ENCODE peak calls at places on chromosomes 4 and X, in five cellular contexts. C, U, S, P and Q are unnamed samples. For H3K4me1, the result is how much of the 10 kb centered on the place peaks cover.

GRCh38 chr4:53671757-53672156 is 80.5 kb upstream of the LNX1 start:
- DNase-seq in C (no peak), U (no peak), S (no peak), P (no peak), Q (no peak)

GRCh38 chr4:97003715-97004114 is 1139.6 kb downstream of the STPG2 start:
- DNase-seq in C (no peak), U (no peak), S (no peak), P (no peak), Q (no peak)

GRCh38 chr4:73589261-73589847 is 30.9 kb downstream of the RASSF6 start:
- DNase-seq in C (no peak), U (no peak), S (no peak), P (peak), Q (no peak)

GRCh38 chr4:52838729-52839722 is 23.1 kb upstream of the RASL11B start:
- DNase-seq in C (peak), U (no peak), S (no peak), P (no peak), Q (no peak)

GRCh38 chrX:82219129-82219528 is 1017.2 kb downstream of the SH3BGRL start:
- DNase-seq in C (no peak), U (no peak), S (no peak), P (no peak), Q (no peak)

GRCh38 chr4:168524006-168524405 is 27.2 kb downstream of the PALLD start:
- DNase-seq in C (no peak), U (no peak), S (no peak), P (no peak), Q (no peak)

GRCh38 chr4:122619583-122619982 is 1.3 kb downstream of the IL21 start:
- DNase-seq in C (no peak), U (no peak), S (no peak), P (no peak), Q (no peak)

GRCh38 chrX:54640721-54641120 is 110.7 kb downstream of the GNL3L start:
- DNase-seq in C (no peak), U (no peak), S (no peak), P (no peak), Q (peak)

GRCh38 chrX:40055495-40055894 is 42.3 kb downstream of the BCOR start:
- DNase-seq in C (no peak), U (no peak), S (no peak), P (no peak), Q (no peak)

GRCh38 chrX:19046343-19047215 is 62.7 kb upstream of the PHKA2 start:
- DNase-seq in C (no peak), U (peak), S (no peak), P (no peak), Q (no peak)

GRCh38 chrX:123425904-123426303 is 241.8 kb downstream of the GRIA3 start:
- DNase-seq in C (peak), U (no peak), S (peak), P (no peak), Q (no peak)

GRCh38 chrX:489805-490204 is 103.1 kb upstream of the PPP2R3B start:
- DNase-seq in C (no peak), U (no peak), S (no peak), P (no peak), Q (no peak)

GRCh38 chrX:150316564-150316963 is 46.6 kb upstream of the MAMLD1 start:
- DNase-seq in C (no peak), U (no peak), S (no peak), P (no peak), Q (no peak)

GRCh38 chr4:124227979-124228378 is 484.6 kb downstream of the ANKRD50 start:
- DNase-seq in C (no peak), U (no peak), S (no peak), P (no peak), Q (no peak)

GRCh38 chr4:74376888-74377483 is 12.0 kb downstream of the EREG start:
- DNase-seq in C (no peak), U (peak), S (no peak), P (no peak), Q (no peak)

GRCh38 chr4:64158648-64159326 is 250.5 kb downstream of the TECRL start:
- DNase-seq in C (no peak), U (peak), S (peak), P (peak), Q (no peak)

GRCh38 chr4:54100607-54101189 is 735 bp downstream of the GSX2 start:
- DNase-seq in C (no peak), U (no peak), S (no peak), P (no peak), Q (no peak)

GRCh38 chr4:89277412-89277811 is 30.2 kb downstream of the GPRIN3 start:
- DNase-seq in C (no peak), U (peak), S (no peak), P (no peak), Q (no peak)

GRCh38 chr4:828641-829271 is 2.8 kb upstream of the CPLX1 start:
- DNase-seq in C (no peak), U (peak), S (no peak), P (no peak), Q (no peak)

GRCh38 chrX:119942831-119943184 is 743 bp downstream of the NKAP start:
- DNase-seq in C (no peak), U (peak), S (no peak), P (no peak), Q (no peak)

GRCh38 chrX:68832101-68832416 is 3.2 kb downstream of the EFNB1 start:
- DNase-seq in C (peak), U (no peak), S (peak), P (peak), Q (no peak)

GRCh38 chr4:89929425-89930272 is 35.0 kb downstream of the MMRN1 start:
- DNase-seq in C (no peak), U (no peak), S (no peak), P (no peak), Q (no peak)

GRCh38 chr4:26762650-26763049 is 98.0 kb upstream of the STIM2 start:
- DNase-seq in C (no peak), U (no peak), S (no peak), P (no peak), Q (no peak)

GRCh38 chr4:5758741-5759140 is 47.7 kb downstream of the EVC start:
- DNase-seq in C (no peak), U (peak), S (no peak), P (no peak), Q (no peak)

GRCh38 chr4:139278956-139279722 is 886 bp downstream of the MGARP start:
- DNase-seq in C (peak), U (no peak), S (no peak), P (no peak), Q (no peak)

GRCh38 chrX:39065051-39065871 is 264.0 kb downstream of the MID1IP1 start:
- DNase-seq in C (no peak), U (no peak), S (no peak), P (no peak), Q (no peak)

GRCh38 chr4:128241425-128241913 is 46.1 kb downstream of the PGRMC2 start:
- DNase-seq in C (no peak), U (peak), S (no peak), P (no peak), Q (peak)

GRCh38 chrX:23515028-23515427 is 152.3 kb upstream of the PRDX4 start:
- DNase-seq in C (no peak), U (no peak), S (no peak), P (no peak), Q (no peak)

GRCh38 chr4:78014889-78015886 is 41.9 kb upstream of the FRAS1 start:
- DNase-seq in C (no peak), U (no peak), S (no peak), P (no peak), Q (no peak)

GRCh38 chr4:30667919-30668318 is 52.2 kb upstream of the PCDH7 start:
- DNase-seq in C (no peak), U (no peak), S (no peak), P (no peak), Q (no peak)

GRCh38 chr4:38075370-38076152 is 115.4 kb downstream of the PTTG2 start:
- DNase-seq in C (no peak), U (peak), S (no peak), P (no peak), Q (no peak)

GRCh38 chr4:38077791-38078489 is 117.7 kb downstream of the PTTG2 start:
- DNase-seq in C (no peak), U (no peak), S (no peak), P (no peak), Q (no peak)

GRCh38 chr4:38078590-38079381 is 118.6 kb downstream of the PTTG2 start:
- DNase-seq in C (no peak), U (peak), S (no peak), P (no peak), Q (no peak)

GRCh38 chr4:38073596-38074234 is 113.5 kb downstream of the PTTG2 start:
- DNase-seq in C (no peak), U (no peak), S (no peak), P (no peak), Q (no peak)

GRCh38 chr4:38076153-38076669 is 116.0 kb downstream of the PTTG2 start:
- DNase-seq in C (no peak), U (no peak), S (no peak), P (no peak), Q (no peak)
- H3K4me1 ChIP-seq in C (under half), U (under half), S (under half), P (under half), Q (under half)

DNA sequence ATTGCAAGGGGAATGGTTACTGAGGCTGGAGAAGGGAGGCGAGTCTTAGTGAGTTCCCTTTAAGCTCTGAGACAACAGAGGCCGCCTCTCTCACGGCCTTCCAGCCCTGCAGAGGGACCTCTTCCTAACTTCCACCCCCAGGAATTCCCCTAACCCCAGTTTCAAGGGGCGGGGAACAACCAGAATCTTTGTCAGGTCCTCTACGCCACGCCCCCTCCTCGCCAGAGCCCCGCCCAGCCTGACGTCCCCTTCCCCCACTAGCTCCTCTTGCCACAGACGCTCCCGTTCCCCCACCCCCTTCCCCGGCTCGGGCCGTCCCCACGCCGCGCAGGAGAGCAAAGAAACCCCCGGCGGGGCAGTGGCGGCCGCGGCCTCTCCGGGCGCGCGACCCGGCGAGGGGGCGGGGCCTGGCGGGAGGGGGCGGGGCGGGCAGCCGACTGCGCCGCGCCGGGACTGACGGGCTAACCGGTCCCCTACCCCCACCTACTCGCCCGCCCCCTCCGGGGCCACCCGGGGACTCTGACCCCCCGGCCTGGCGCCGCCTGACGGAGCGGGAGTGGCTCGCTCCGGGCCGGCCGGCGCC is 12.2 kb upstream of the TMEM156 start:
- DNase-seq in C (peak), U (peak), S (peak), P (peak), Q (peak)
- TF ChIP-seq POLR2A in C (no peak), U (no peak), S (no peak), P (no peak), Q (no peak)

GRCh38 chr4:152666946-152667345 is 12.9 kb downstream of the TMEM154 start:
- DNase-seq in C (no peak), U (no peak), S (no peak), P (no peak), Q (no peak)
- H3K4me1 ChIP-seq in C (under half), U (under half), S (under half), P (under half), Q (under half)

GRCh38 chr4:153486281-153487151 is 20.4 kb downstream of the TMEM131L start:
- DNase-seq in C (no peak), U (peak), S (peak), P (no peak), Q (peak)

GRCh38 chr4:153490985-153491483 is 24.9 kb downstream of the TMEM131L start:
- DNase-seq in C (no peak), U (no peak), S (no peak), P (no peak), Q (no peak)

GRCh38 chr4:153488006-153488718 is 22.0 kb downstream of the TMEM131L start:
- DNase-seq in C (no peak), U (no peak), S (no peak), P (peak), Q (no peak)

GRCh38 chr4:153489856-153490558 is 23.8 kb downstream of the TMEM131L start:
- DNase-seq in C (no peak), U (no peak), S (no peak), P (no peak), Q (no peak)

GRCh38 chr4:153488719-153489384 is 22.7 kb downstream of the TMEM131L start:
- DNase-seq in C (no peak), U (no peak), S (no peak), P (peak), Q (peak)
- TF ChIP-seq POLR2A in C (no peak), U (no peak), S (no peak), P (no peak), Q (no peak)

GRCh38 chr4:72243641-72244040 is 211.8 kb downstream of the NPFFR2 start:
- DNase-seq in C (no peak), U (no peak), S (no peak), P (no peak), Q (no peak)
- H3K4me1 ChIP-seq in C (under half), U (under half), S (under half), P (under half), Q (under half)

DNA sequence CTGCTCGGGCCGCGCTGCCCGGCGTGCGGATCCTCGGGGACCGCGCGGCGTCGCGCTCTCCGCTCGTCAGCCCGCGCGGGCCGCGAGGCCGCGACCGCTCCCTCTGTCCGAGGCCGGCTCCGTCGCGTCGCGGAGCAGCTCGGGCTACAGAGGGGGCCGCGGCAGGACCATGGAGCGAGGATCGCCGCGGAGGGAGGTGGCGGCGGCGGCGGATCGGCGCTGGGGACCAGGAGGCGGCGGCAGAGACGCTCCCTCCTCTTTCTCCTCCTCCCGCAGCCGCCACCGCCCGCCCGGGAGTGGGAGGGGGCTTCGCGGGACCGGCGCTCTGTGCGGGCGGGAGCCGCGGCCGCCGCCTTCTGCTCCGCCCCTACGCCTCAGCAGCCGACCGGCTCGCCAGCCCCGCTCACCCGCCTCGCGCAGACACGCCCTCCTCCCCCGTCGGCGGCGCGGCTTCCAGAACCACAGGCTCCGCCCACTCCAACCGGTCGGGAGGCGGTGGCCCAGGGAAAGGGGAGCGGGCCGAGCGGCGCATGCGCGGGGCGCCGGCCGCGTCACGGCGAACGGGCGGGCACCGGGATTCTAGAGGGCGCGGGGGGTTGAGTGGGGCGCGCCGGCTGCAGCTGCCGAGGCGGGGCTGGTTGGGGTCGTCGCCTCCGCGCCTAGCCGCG is at the start of gene CASK:
- DNase-seq in C (peak), U (peak), S (peak), P (peak), Q (peak)
- TF ChIP-seq POLR2A in C (peak), U (peak), S (peak), P (peak), Q (no peak)

GRCh38 chrX:118534716-118535493 is 39.3 kb downstream of the DOCK11 start:
- DNase-seq in C (no peak), U (no peak), S (no peak), P (no peak), Q (no peak)
- H3K4me1 ChIP-seq in C (under half), U (under half), S (under half), P (under half), Q (under half)

DNA sequence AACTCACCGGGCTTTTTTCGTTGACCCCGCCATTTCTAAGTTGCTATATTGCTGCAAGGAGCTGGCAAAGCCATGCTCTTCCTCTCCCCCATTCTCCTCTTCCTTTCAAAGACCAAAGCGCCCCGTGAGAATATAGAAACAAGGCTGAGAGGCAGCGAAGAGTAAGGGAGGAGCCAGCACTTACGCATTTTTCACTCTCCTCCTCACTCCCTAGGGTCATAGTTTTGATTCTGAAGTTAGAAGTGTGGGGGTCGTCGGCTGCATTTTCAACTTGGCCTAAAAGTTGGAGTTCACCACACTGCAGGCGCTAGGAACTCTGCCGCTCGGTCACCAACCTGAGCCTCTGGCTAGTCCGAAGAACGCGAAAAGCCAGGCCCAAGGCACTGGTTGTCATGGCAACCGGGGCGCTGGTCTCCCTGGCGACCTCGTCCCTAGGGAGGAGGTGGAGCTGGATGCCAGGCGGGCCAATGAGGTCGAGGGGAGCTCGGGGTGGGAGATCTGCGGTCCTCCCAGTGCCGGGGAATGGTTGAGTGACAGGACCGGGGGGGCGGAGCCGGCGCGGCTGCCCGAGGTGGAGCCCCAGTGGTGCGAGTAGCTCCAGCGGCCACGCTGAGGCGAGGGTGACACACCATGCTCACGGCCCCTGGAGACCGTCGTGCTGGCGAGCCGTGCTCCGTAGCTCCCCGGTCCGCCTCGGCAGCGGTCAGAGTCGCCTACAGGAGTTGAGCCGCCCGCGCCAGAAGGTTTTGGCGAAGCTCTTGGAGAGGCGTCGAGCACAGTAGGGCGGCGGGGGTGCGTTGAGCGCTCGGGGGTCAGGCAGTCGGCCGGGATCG is at the start of gene PTPN13:
- DNase-seq in C (peak), U (peak), S (peak), P (peak), Q (peak)
- TF ChIP-seq POLR2A in C (peak), U (peak), S (peak), P (peak), Q (peak)

GRCh38 chrX:12966151-12966550 is 8.8 kb upstream of the TMSB4X start:
- DNase-seq in C (no peak), U (no peak), S (no peak), P (no peak), Q (no peak)
- H3K4me1 ChIP-seq in C (under half), U (under half), S (under half), P (under half), Q (under half)

DNA sequence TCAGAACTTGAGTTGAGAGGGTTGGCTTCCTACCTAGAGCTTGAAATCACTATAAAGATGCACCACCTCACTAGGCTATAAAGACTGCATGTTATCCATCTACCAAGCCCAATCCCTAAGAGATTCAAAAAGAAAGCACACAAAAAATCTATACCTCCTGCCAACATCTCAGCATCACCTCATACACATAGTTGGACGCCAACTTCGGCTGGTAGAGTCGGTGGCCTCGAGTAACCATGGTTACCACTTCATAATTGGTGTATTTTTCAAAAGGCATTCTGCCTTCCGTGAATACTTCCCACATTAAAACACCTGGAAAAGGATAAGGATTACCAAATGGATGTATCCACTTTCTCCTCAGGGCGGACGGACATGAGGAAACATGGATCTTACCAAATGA is 4.5 kb upstream of the TXK start:
- DNase-seq in C (no peak), U (no peak), S (no peak), P (no peak), Q (no peak)
- TF ChIP-seq POLR2A in C (no peak), U (no peak), S (no peak), P (no peak), Q (no peak)